ENCODE peak calls at places on chromosomes 5 and 9, in eight cellular contexts. I is uterus, S is tibial nerve, K is IMR-90, W is upper lobe of left lung, N is right lobe of liver, Y is heart left ventricle, U is HCT116. C is an unnamed sample.

GRCh38 chr5:175851311-175851710 is 20.1 kb upstream of the CPLX2 start:
- DNase-seq in N (no peak), W (no peak), U (no peak), Y (no peak), S (no peak), K (no peak), I (no peak), C (no peak)

GRCh38 chr9:129696803-129697110 is 31.3 kb downstream of the PRRX2 start:
- DNase-seq in S (no peak), K (no peak), U (no peak), I (no peak), Y (no peak), N (no peak), W (peak; percentile 85), C (no peak)

GRCh38 chr9:101832464-101832863 is 94.0 kb upstream of the GRIN3A start:
- DNase-seq in U (no peak), S (no peak), N (no peak), I (no peak), W (no peak), Y (no peak), K (no peak), C (peak; percentile 8)

GRCh38 chr9:110058304-110058953 is 149.5 kb downstream of the C9orf152 start:
- DNase-seq in K (peak; percentile 52), Y (no peak), N (no peak), U (peak; percentile 67), I (no peak), S (peak; percentile 50), W (no peak), C (peak; percentile 66)

GRCh38 chr9:127778280-127779135 is at the start of gene SH2D3C:
- DNase-seq in U (no peak), N (no peak), S (no peak), I (no peak), Y (peak; percentile 76), W (peak; percentile 84), K (no peak), C (peak; percentile 66)

GRCh38 chr5:113119271-113119924 is 142.8 kb downstream of the DCP2 start:
- DNase-seq in Y (peak; percentile 87), K (peak; percentile 12), W (peak; percentile 54), N (no peak), S (peak; percentile 17), U (no peak), I (peak; percentile 50), C (peak; percentile 33)

GRCh38 chr5:135242021-135242480 is 157.0 kb downstream of the MACROH2A1 start:
- DNase-seq in W (no peak), K (peak; percentile 64), S (no peak), U (no peak), Y (no peak), N (no peak), I (peak; percentile 7), C (no peak)

GRCh38 chr5:27568811-27569210 is 530.4 kb upstream of the CDH9 start:
- DNase-seq in K (no peak), Y (no peak), N (no peak), I (no peak), S (no peak), W (no peak), U (no peak), C (no peak)

GRCh38 chr5:173487296-173487695 is 129.2 kb downstream of the BOD1 start:
- DNase-seq in N (no peak), Y (no peak), S (no peak), U (no peak), W (no peak), I (no peak), K (no peak), C (no peak)

GRCh38 chr5:129631946-129632345 is 115.9 kb upstream of the MINAR2 start:
- DNase-seq in W (no peak), S (no peak), I (no peak), Y (no peak), U (no peak), K (no peak), N (no peak), C (no peak)

GRCh38 chr5:157548513-157549282 is 26.9 kb downstream of the ADAM19 start:
- DNase-seq in N (no peak), S (no peak), Y (no peak), K (peak; percentile 90), W (no peak), U (no peak), I (no peak), C (no peak)

GRCh38 chr5:115329475-115329874 is 33.0 kb upstream of the CCDC112 start:
- DNase-seq in K (no peak), Y (no peak), S (no peak), I (no peak), N (no peak), U (no peak), W (no peak), C (peak; percentile 14)
- TF ChIP-seq CTCF in K (no peak), Y (no peak), S (no peak), I (no peak), N (no peak), U (no peak), W (no peak), C (no peak)

GRCh38 chr9:105264380-105264779 is 19.9 kb downstream of the SLC44A1 start:
- DNase-seq in W (no peak), N (no peak), S (no peak), I (no peak), U (peak; percentile 0), Y (no peak), K (no peak), C (no peak)

GRCh38 chr9:105270711-105271110 is 26.3 kb downstream of the SLC44A1 start:
- DNase-seq in I (no peak), Y (no peak), U (no peak), K (no peak), W (no peak), N (no peak), S (no peak), C (no peak)

DNA sequence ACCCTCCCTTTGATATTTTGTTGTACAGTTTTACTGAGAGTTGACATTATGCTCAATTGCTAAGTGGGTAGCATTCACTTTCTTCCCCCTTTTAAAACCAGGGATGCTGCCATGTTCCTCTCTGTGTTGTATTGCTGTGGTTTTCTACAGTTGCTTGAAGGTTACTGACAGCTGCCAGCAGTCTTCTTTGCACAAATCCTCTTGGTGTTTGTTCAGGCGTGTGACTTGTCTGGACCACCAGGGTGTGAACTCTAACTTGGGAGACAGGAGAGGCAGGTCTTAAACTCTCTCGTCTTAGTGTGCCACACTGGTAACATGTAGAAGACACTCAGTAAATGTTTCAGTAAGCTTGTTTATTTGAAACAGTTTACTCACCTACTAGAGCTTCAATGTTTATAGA is 25.1 kb downstream of the SLC44A1 start:
- DNase-seq in Y (no peak), I (no peak), U (no peak), K (no peak), W (no peak), N (no peak), S (no peak), C (no peak)
- TF ChIP-seq POLR2A in Y (no peak), I (no peak), U (no peak), K (no peak), W (no peak), N (no peak), S (no peak), C (no peak)

DNA sequence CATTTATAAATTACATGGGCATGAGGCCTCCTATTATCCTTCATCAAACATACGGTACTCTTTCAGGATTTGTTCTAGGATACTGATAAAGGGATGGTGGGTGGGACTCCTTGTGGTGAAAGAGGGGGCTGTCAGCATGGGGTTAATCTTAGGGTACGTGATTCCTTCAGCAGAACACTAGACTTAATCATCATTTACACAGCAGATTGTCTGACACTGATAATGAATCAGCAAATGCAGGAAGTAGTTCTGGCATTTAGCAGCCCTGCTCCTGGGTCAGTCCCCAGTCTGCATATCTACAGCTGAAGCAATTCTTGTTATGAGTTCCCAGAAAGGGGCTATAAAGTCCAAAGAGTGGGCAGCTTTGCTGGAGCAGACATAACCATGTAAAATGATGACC is 384.6 kb downstream of the SPOCK1 start:
- DNase-seq in I (no peak), S (no peak), W (no peak), K (peak; percentile 25), Y (no peak), U (no peak), N (no peak), C (no peak)
- TF ChIP-seq CTCF in I (no peak), S (no peak), W (no peak), K (no peak), Y (no peak), U (no peak), N (no peak), C (no peak)

GRCh38 chr5:75362474-75362975 is 25.5 kb downstream of the HMGCR start:
- DNase-seq in I (no peak), Y (no peak), K (no peak), S (no peak), N (no peak), W (no peak), U (no peak), C (no peak)
- TF ChIP-seq POLR2A in I (no peak), Y (no peak), K (no peak), S (no peak), N (no peak), W (no peak), U (no peak), C (no peak)

GRCh38 chr9:34493972-34494535 is 28.7 kb downstream of the ENHO start:
- DNase-seq in Y (peak; percentile 63), K (peak; percentile 53), S (peak; percentile 51), I (no peak), U (no peak), N (peak; percentile 49), W (no peak), C (peak; percentile 20)

GRCh38 chr9:34490360-34490759 is 31.8 kb downstream of the DNAI1 start:
- DNase-seq in I (no peak), W (no peak), S (no peak), K (no peak), Y (no peak), N (no peak), U (no peak), C (no peak)

GRCh38 chr9:34490760-34491159 is 32.0 kb downstream of the ENHO start:
- DNase-seq in N (no peak), S (no peak), W (no peak), Y (no peak), U (no peak), K (no peak), I (no peak), C (no peak)

GRCh38 chr9:34491596-34491995 is 31.2 kb downstream of the ENHO start:
- DNase-seq in W (no peak), N (no peak), I (no peak), Y (no peak), K (no peak), S (no peak), U (no peak), C (no peak)

GRCh38 chr9:34492051-34492450 is 30.7 kb downstream of the ENHO start:
- DNase-seq in S (no peak), N (no peak), W (no peak), I (no peak), Y (no peak), U (no peak), K (no peak), C (no peak)
- TF ChIP-seq CTCF in S (no peak), N (no peak), W (no peak), I (no peak), Y (no peak), U (peak; percentile 32), K (no peak), C (no peak)

GRCh38 chr9:133119461-133120342 is 1.3 kb downstream of the RALGDS start:
- DNase-seq in N (no peak), S (no peak), W (peak; percentile 60), I (no peak), U (no peak), K (peak; percentile 4), Y (no peak), C (no peak)
- TF ChIP-seq POLR2A in N (no peak), S (no peak), W (no peak), I (no peak), U (no peak), K (no peak), Y (peak; percentile 33), C (no peak)

GRCh38 chr5:17620627-17621026 is 10.4 kb downstream of the TAF11L12 start:
- DNase-seq in U (no peak), N (no peak), S (no peak), I (no peak), W (peak; percentile 47), K (no peak), Y (no peak), C (no peak)
- TF ChIP-seq CTCF in U (peak; percentile 32), N (no peak), S (no peak), I (no peak), W (no peak), K (no peak), Y (no peak), C (no peak)

C was measured in transverse colon.